ENCODE peak calls at places on chromosomes 11 and 22, in eight cellular contexts. One of them, this sample, is unnamed.

GRCh38 chr22:19527861-19528417 is 3.7 kb upstream of the CLDN5 start:
- DNase-seq in hippocampal formation: no peak
- DNase-seq in heart left ventricle: no peak
- DNase-seq in NCI-H1417: no peak
- DNase-seq in T-helper 2 cell: no peak
- DNase-seq in mucosa of descending colon: no peak
- DNase-seq in B cell: peak
- DNase-seq in NCI-H2227 treated with DMSO at 0.1 percent for 48 hours: no peak
- DNase-seq in this sample: no peak

GRCh38 chr11:41116970-41117369 is 342.5 kb downstream of the LRRC4C start:
- DNase-seq in B cell: no peak
- DNase-seq in NCI-H2227 treated with DMSO at 0.1 percent for 48 hours: no peak
- DNase-seq in hippocampal formation: no peak
- DNase-seq in NCI-H1417: no peak
- DNase-seq in mucosa of descending colon: no peak
- DNase-seq in T-helper 2 cell: no peak
- DNase-seq in heart left ventricle: no peak
- DNase-seq in this sample: no peak

GRCh38 chr11:57823859-57824258 is 62.3 kb downstream of the CTNND1 start:
- DNase-seq in mucosa of descending colon: no peak
- DNase-seq in T-helper 2 cell: no peak
- DNase-seq in heart left ventricle: no peak
- DNase-seq in NCI-H1417: no peak
- DNase-seq in B cell: no peak
- DNase-seq in hippocampal formation: no peak
- DNase-seq in NCI-H2227 treated with DMSO at 0.1 percent for 48 hours: no peak
- DNase-seq in this sample: no peak

GRCh38 chr11:74035264-74035663 is 26.4 kb upstream of the UCP3 start:
- DNase-seq in NCI-H1417: no peak
- DNase-seq in hippocampal formation: no peak
- DNase-seq in heart left ventricle: no peak
- DNase-seq in NCI-H2227 treated with DMSO at 0.1 percent for 48 hours: no peak
- DNase-seq in mucosa of descending colon: peak
- DNase-seq in B cell: no peak
- DNase-seq in T-helper 2 cell: no peak
- DNase-seq in this sample: no peak

GRCh38 chr11:59142530-59143507 is at the start of gene FAM111A:
- DNase-seq in mucosa of descending colon: peak
- DNase-seq in heart left ventricle: peak
- DNase-seq in T-helper 2 cell: peak
- DNase-seq in NCI-H2227 treated with DMSO at 0.1 percent for 48 hours: peak
- DNase-seq in B cell: peak
- DNase-seq in NCI-H1417: peak
- DNase-seq in hippocampal formation: peak
- DNase-seq in this sample: peak

GRCh38 chr11:120142072-120142423 is 4.1 kb upstream of the TRIM29 start:
- DNase-seq in heart left ventricle: no peak
- DNase-seq in mucosa of descending colon: no peak
- DNase-seq in T-helper 2 cell: no peak
- DNase-seq in hippocampal formation: no peak
- DNase-seq in NCI-H1417: no peak
- DNase-seq in NCI-H2227 treated with DMSO at 0.1 percent for 48 hours: no peak
- DNase-seq in B cell: no peak
- DNase-seq in this sample: no peak

GRCh38 chr22:37018815-37019308 is 385 bp downstream of the TST start:
- DNase-seq in NCI-H2227 treated with DMSO at 0.1 percent for 48 hours: peak
- DNase-seq in T-helper 2 cell: no peak
- DNase-seq in heart left ventricle: peak
- DNase-seq in hippocampal formation: peak
- DNase-seq in B cell: no peak
- DNase-seq in NCI-H1417: peak
- DNase-seq in mucosa of descending colon: peak
- DNase-seq in this sample: peak

GRCh38 chr22:47409501-47410275 is 647.2 kb downstream of the TBC1D22A start:
- DNase-seq in NCI-H1417: no peak
- DNase-seq in B cell: no peak
- DNase-seq in hippocampal formation: no peak
- DNase-seq in NCI-H2227 treated with DMSO at 0.1 percent for 48 hours: no peak
- DNase-seq in mucosa of descending colon: no peak
- DNase-seq in T-helper 2 cell: no peak
- DNase-seq in heart left ventricle: no peak
- DNase-seq in this sample: no peak

GRCh38 chr22:21051836-21052400 is 6.2 kb downstream of the LRRC74B start:
- DNase-seq in hippocampal formation: no peak
- DNase-seq in heart left ventricle: no peak
- DNase-seq in NCI-H2227 treated with DMSO at 0.1 percent for 48 hours: no peak
- DNase-seq in B cell: no peak
- DNase-seq in NCI-H1417: no peak
- DNase-seq in mucosa of descending colon: no peak
- DNase-seq in T-helper 2 cell: no peak
- DNase-seq in this sample: no peak

GRCh38 chr11:113615773-113616172 is 90.3 kb downstream of the TMPRSS5 start:
- DNase-seq in hippocampal formation: no peak
- DNase-seq in T-helper 2 cell: no peak
- DNase-seq in NCI-H2227 treated with DMSO at 0.1 percent for 48 hours: no peak
- DNase-seq in B cell: no peak
- DNase-seq in mucosa of descending colon: no peak
- DNase-seq in NCI-H1417: no peak
- DNase-seq in heart left ventricle: no peak
- DNase-seq in this sample: no peak

GRCh38 chr22:21752276-21752675 is 16.7 kb upstream of the YPEL1 start:
- DNase-seq in NCI-H1417: no peak
- DNase-seq in NCI-H2227 treated with DMSO at 0.1 percent for 48 hours: no peak
- DNase-seq in B cell: no peak
- DNase-seq in T-helper 2 cell: no peak
- DNase-seq in hippocampal formation: no peak
- DNase-seq in heart left ventricle: no peak
- DNase-seq in mucosa of descending colon: no peak
- DNase-seq in this sample: no peak

GRCh38 chr11:3995949-3996554 is 98.5 kb upstream of the RRM1 start:
- DNase-seq in hippocampal formation: no peak
- DNase-seq in B cell: no peak
- DNase-seq in NCI-H2227 treated with DMSO at 0.1 percent for 48 hours: no peak
- DNase-seq in mucosa of descending colon: no peak
- DNase-seq in NCI-H1417: no peak
- DNase-seq in T-helper 2 cell: no peak
- DNase-seq in heart left ventricle: no peak
- DNase-seq in this sample: no peak

GRCh38 chr11:113668255-113668654 is 37.9 kb downstream of the TMPRSS5 start:
- DNase-seq in NCI-H1417: no peak
- DNase-seq in B cell: no peak
- DNase-seq in mucosa of descending colon: no peak
- DNase-seq in NCI-H2227 treated with DMSO at 0.1 percent for 48 hours: no peak
- DNase-seq in T-helper 2 cell: no peak
- DNase-seq in hippocampal formation: no peak
- DNase-seq in heart left ventricle: no peak
- DNase-seq in this sample: no peak

GRCh38 chr22:35258144-35258988 is 1.1 kb downstream of the HMGXB4 start:
- DNase-seq in NCI-H1417: no peak
- DNase-seq in B cell: no peak
- DNase-seq in NCI-H2227 treated with DMSO at 0.1 percent for 48 hours: peak
- DNase-seq in mucosa of descending colon: peak
- DNase-seq in hippocampal formation: no peak
- DNase-seq in heart left ventricle: peak
- DNase-seq in T-helper 2 cell: no peak
- DNase-seq in this sample: no peak

GRCh38 chr11:36431429-36432092 is 78.5 kb downstream of the TRAF6 start:
- DNase-seq in mucosa of descending colon: peak
- DNase-seq in hippocampal formation: no peak
- DNase-seq in NCI-H1417: no peak
- DNase-seq in heart left ventricle: peak
- DNase-seq in B cell: no peak
- DNase-seq in NCI-H2227 treated with DMSO at 0.1 percent for 48 hours: no peak
- DNase-seq in T-helper 2 cell: peak
- DNase-seq in this sample: peak

GRCh38 chr11:97850726-97851125 is 1170.0 kb upstream of the CNTN5 start:
- DNase-seq in hippocampal formation: no peak
- DNase-seq in T-helper 2 cell: no peak
- DNase-seq in NCI-H2227 treated with DMSO at 0.1 percent for 48 hours: no peak
- DNase-seq in B cell: no peak
- DNase-seq in mucosa of descending colon: no peak
- DNase-seq in NCI-H1417: no peak
- DNase-seq in heart left ventricle: no peak
- DNase-seq in this sample: no peak

GRCh38 chr11:1948389-1948788 is 1.3 kb downstream of the MRPL23 start:
- DNase-seq in NCI-H2227 treated with DMSO at 0.1 percent for 48 hours: no peak
- DNase-seq in NCI-H1417: no peak
- DNase-seq in heart left ventricle: peak
- DNase-seq in B cell: no peak
- DNase-seq in T-helper 2 cell: no peak
- DNase-seq in hippocampal formation: no peak
- DNase-seq in mucosa of descending colon: no peak
- DNase-seq in this sample: no peak

GRCh38 chr22:49623176-49623575 is 204.5 kb downstream of the BRD1 start:
- DNase-seq in NCI-H1417: no peak
- DNase-seq in mucosa of descending colon: no peak
- DNase-seq in T-helper 2 cell: no peak
- DNase-seq in B cell: no peak
- DNase-seq in hippocampal formation: no peak
- DNase-seq in heart left ventricle: no peak
- DNase-seq in NCI-H2227 treated with DMSO at 0.1 percent for 48 hours: no peak
- DNase-seq in this sample: no peak

GRCh38 chr11:47725445-47726442 is 10.6 kb upstream of the AGBL2 start:
- DNase-seq in NCI-H2227 treated with DMSO at 0.1 percent for 48 hours: no peak
- DNase-seq in heart left ventricle: no peak
- DNase-seq in T-helper 2 cell: no peak
- DNase-seq in hippocampal formation: no peak
- DNase-seq in NCI-H1417: no peak
- DNase-seq in B cell: no peak
- DNase-seq in mucosa of descending colon: no peak
- DNase-seq in this sample: no peak

GRCh38 chr22:43168416-43169309 is 17.3 kb downstream of the TSPO start:
- DNase-seq in NCI-H2227 treated with DMSO at 0.1 percent for 48 hours: no peak
- DNase-seq in NCI-H1417: no peak
- DNase-seq in heart left ventricle: no peak
- DNase-seq in mucosa of descending colon: no peak
- DNase-seq in B cell: no peak
- DNase-seq in T-helper 2 cell: no peak
- DNase-seq in hippocampal formation: no peak
- DNase-seq in this sample: no peak

GRCh38 chr22:33555814-33556522 is 364.3 kb downstream of the LARGE1 start:
- DNase-seq in heart left ventricle: no peak
- DNase-seq in B cell: no peak
- DNase-seq in NCI-H2227 treated with DMSO at 0.1 percent for 48 hours: no peak
- DNase-seq in mucosa of descending colon: no peak
- DNase-seq in NCI-H1417: no peak
- DNase-seq in T-helper 2 cell: no peak
- DNase-seq in hippocampal formation: no peak
- DNase-seq in this sample: no peak

GRCh38 chr22:42444060-42444904 is 12.1 kb upstream of the NFAM1 start:
- DNase-seq in T-helper 2 cell: peak
- DNase-seq in B cell: peak
- DNase-seq in NCI-H2227 treated with DMSO at 0.1 percent for 48 hours: peak
- DNase-seq in mucosa of descending colon: peak
- DNase-seq in heart left ventricle: peak
- DNase-seq in hippocampal formation: peak
- DNase-seq in NCI-H1417: peak
- DNase-seq in this sample: peak

GRCh38 chr11:68031136-68031459 is 617 bp downstream of the NDUFS8 start:
- DNase-seq in mucosa of descending colon: no peak
- DNase-seq in B cell: no peak
- DNase-seq in NCI-H2227 treated with DMSO at 0.1 percent for 48 hours: no peak
- DNase-seq in T-helper 2 cell: no peak
- DNase-seq in hippocampal formation: no peak
- DNase-seq in NCI-H1417: no peak
- DNase-seq in heart left ventricle: no peak
- DNase-seq in this sample: no peak

GRCh38 chr11:94563176-94563847 is 3.9 kb upstream of the PIWIL4 start:
- DNase-seq in heart left ventricle: no peak
- DNase-seq in B cell: no peak
- DNase-seq in NCI-H2227 treated with DMSO at 0.1 percent for 48 hours: no peak
- DNase-seq in T-helper 2 cell: no peak
- DNase-seq in mucosa of descending colon: no peak
- DNase-seq in hippocampal formation: no peak
- DNase-seq in NCI-H1417: no peak
- DNase-seq in this sample: no peak

This sample was measured in stomach.